ENCODE peak calls at places on chromosomes 7 and 10, in four cellular contexts. One of them, this sample, is unnamed.

GRCh38 chr7:44396498-44396897 is 71.1 kb upstream of the CAMK2B start:
- DNase-seq in HCT116: no peak
- DNase-seq in HepG2: no peak
- DNase-seq in SK-N-SH: no peak
- DNase-seq in this sample: no peak

GRCh38 chr7:66443946-66444345 is 184.7 kb upstream of the KCTD7 start:
- DNase-seq in HepG2: peak
- DNase-seq in SK-N-SH: no peak
- DNase-seq in HCT116: no peak
- DNase-seq in this sample: no peak

GRCh38 chr7:34060548-34060947 is 155.2 kb downstream of the BMPER start:
- DNase-seq in HepG2: no peak
- DNase-seq in HCT116: no peak
- DNase-seq in SK-N-SH: no peak
- DNase-seq in this sample: no peak

GRCh38 chr10:124259139-124259825 is 159.4 kb downstream of the OAT start:
- DNase-seq in HepG2: peak
- DNase-seq in SK-N-SH: peak
- DNase-seq in HCT116: peak
- DNase-seq in this sample: no peak

GRCh38 chr7:110604885-110605284 is 486.0 kb upstream of the LRRN3 start:
- DNase-seq in HepG2: no peak
- DNase-seq in SK-N-SH: peak
- DNase-seq in HCT116: no peak
- DNase-seq in this sample: no peak

GRCh38 chr10:109934958-109935793 is 11.9 kb upstream of the XPNPEP1 start:
- DNase-seq in HCT116: no peak
- DNase-seq in SK-N-SH: peak
- DNase-seq in HepG2: no peak
- DNase-seq in this sample: no peak

GRCh38 chr7:7408001-7408770 is 127.5 kb downstream of the COL28A1 start:
- DNase-seq in HepG2: no peak
- DNase-seq in SK-N-SH: no peak
- DNase-seq in HCT116: no peak
- DNase-seq in this sample: no peak

GRCh38 chr10:43230909-43231522 is 35.8 kb downstream of the RASGEF1A start:
- DNase-seq in HepG2: no peak
- DNase-seq in SK-N-SH: no peak
- DNase-seq in HCT116: no peak
- DNase-seq in this sample: no peak

GRCh38 chr10:110825510-110825909 is 46.2 kb upstream of the PDCD4 start:
- DNase-seq in HepG2: no peak
- DNase-seq in HCT116: no peak
- DNase-seq in SK-N-SH: no peak
- DNase-seq in this sample: no peak

GRCh38 chr7:29017666-29018065 is 59.5 kb upstream of the TRIL start:
- DNase-seq in SK-N-SH: no peak
- DNase-seq in HCT116: no peak
- DNase-seq in HepG2: no peak
- DNase-seq in this sample: no peak

GRCh38 chr10:79446451-79447020 is 1.1 kb upstream of the ZCCHC24 start:
- DNase-seq in HCT116: no peak
- DNase-seq in HepG2: no peak
- DNase-seq in SK-N-SH: peak
- DNase-seq in this sample: peak

GRCh38 chr7:43847496-43847895 is 21.8 kb downstream of the MRPS24 start:
- DNase-seq in HepG2: no peak
- DNase-seq in HCT116: no peak
- DNase-seq in SK-N-SH: no peak
- DNase-seq in this sample: no peak

GRCh38 chr10:103896225-103896624 is 21.8 kb downstream of the STN1 start:
- DNase-seq in HCT116: peak
- DNase-seq in SK-N-SH: no peak
- DNase-seq in HepG2: no peak
- DNase-seq in this sample: no peak

GRCh38 chr7:47301078-47301477 is 280.8 kb downstream of the TNS3 start:
- DNase-seq in HCT116: no peak
- DNase-seq in HepG2: no peak
- DNase-seq in SK-N-SH: no peak
- DNase-seq in this sample: no peak

GRCh38 chr7:11914645-11915044 is 82.6 kb upstream of the THSD7A start:
- DNase-seq in SK-N-SH: no peak
- DNase-seq in HCT116: no peak
- DNase-seq in HepG2: no peak
- DNase-seq in this sample: no peak

GRCh38 chr10:43193496-43194080 is 55.3 kb downstream of the CSGALNACT2 start:
- DNase-seq in HepG2: no peak
- DNase-seq in HCT116: no peak
- DNase-seq in SK-N-SH: peak
- DNase-seq in this sample: no peak

GRCh38 chr10:4678951-4679671 is 146.9 kb upstream of the AKR1E2 start:
- DNase-seq in SK-N-SH: no peak
- DNase-seq in HCT116: no peak
- DNase-seq in HepG2: no peak
- DNase-seq in this sample: no peak

GRCh38 chr7:69285856-69286255 is 312.4 kb upstream of the AUTS2 start:
- DNase-seq in SK-N-SH: no peak
- DNase-seq in HepG2: no peak
- DNase-seq in HCT116: no peak
- DNase-seq in this sample: no peak

GRCh38 chr10:74859546-74859945 is 33.1 kb downstream of the KAT6B start:
- DNase-seq in HepG2: no peak
- DNase-seq in SK-N-SH: no peak
- DNase-seq in HCT116: no peak
- DNase-seq in this sample: no peak

GRCh38 chr7:66146701-66147100 is 32.1 kb downstream of the CRCP start:
- DNase-seq in SK-N-SH: peak
- DNase-seq in HCT116: no peak
- DNase-seq in HepG2: no peak
- DNase-seq in this sample: no peak

GRCh38 chr7:76089865-76090495 is 42.1 kb downstream of the MDH2 start:
- DNase-seq in HepG2: no peak
- DNase-seq in HCT116: no peak
- DNase-seq in SK-N-SH: no peak
- DNase-seq in this sample: no peak

GRCh38 chr10:26550774-26551526 is 112.8 kb downstream of the APBB1IP start:
- DNase-seq in HepG2: peak
- DNase-seq in HCT116: peak
- DNase-seq in SK-N-SH: no peak
- DNase-seq in this sample: peak

GRCh38 chr7:124996778-124997177 is 67.2 kb upstream of the POT1 start:
- DNase-seq in SK-N-SH: no peak
- DNase-seq in HCT116: no peak
- DNase-seq in HepG2: peak
- DNase-seq in this sample: no peak

GRCh38 chr7:89728550-89728949 is 425.7 kb upstream of the STEAP1 start:
- DNase-seq in HepG2: no peak
- DNase-seq in HCT116: no peak
- DNase-seq in SK-N-SH: no peak
- DNase-seq in this sample: no peak

GRCh38 chr7:8295638-8296361 is 33.8 kb upstream of the ICA1 start:
- DNase-seq in HCT116: peak
- DNase-seq in HepG2: peak
- DNase-seq in SK-N-SH: peak
- DNase-seq in this sample: peak

GRCh38 chr7:39096220-39096619 is 118.5 kb downstream of the POU6F2 start:
- DNase-seq in SK-N-SH: no peak
- DNase-seq in HCT116: no peak
- DNase-seq in HepG2: no peak
- DNase-seq in this sample: no peak

GRCh38 chr7:155963356-155963755 is 151.1 kb upstream of the SHH start:
- DNase-seq in SK-N-SH: no peak
- DNase-seq in HCT116: no peak
- DNase-seq in HepG2: no peak
- DNase-seq in this sample: no peak

GRCh38 chr10:12419279-12419847 is 70.0 kb downstream of the CAMK1D start:
- DNase-seq in SK-N-SH: no peak
- DNase-seq in HepG2: no peak
- DNase-seq in HCT116: peak
- DNase-seq in this sample: no peak
- TF ChIP-seq ELF1 in SK-N-SH: peak
- TF ChIP-seq ELF1 in HepG2: no peak
- TF ChIP-seq ELF1 in HCT116: no peak
- TF ChIP-seq ELF1 in this sample: no peak

DNA sequence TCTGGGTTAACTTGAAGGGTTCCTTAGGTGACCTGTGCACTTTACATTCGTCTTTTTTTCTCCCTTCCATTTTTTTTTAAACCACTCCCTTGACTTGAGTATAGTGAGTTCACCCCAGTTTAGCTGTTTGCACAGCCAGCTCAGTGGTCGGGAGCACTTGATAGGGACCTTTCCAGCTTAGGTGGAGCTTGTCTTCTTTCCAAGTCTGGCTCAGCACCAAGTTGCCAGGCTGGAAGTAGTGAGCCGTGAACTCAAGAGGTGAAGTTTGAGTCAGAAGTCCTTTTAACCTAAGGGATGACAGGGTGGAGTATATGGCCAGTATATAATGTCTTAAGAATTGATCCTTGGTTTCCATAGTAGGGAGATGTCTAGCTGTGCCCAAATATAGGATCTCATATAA is 7.2 kb downstream of the DNAH11 start:
- DNase-seq in HCT116: no peak
- DNase-seq in HepG2: no peak
- DNase-seq in SK-N-SH: no peak
- DNase-seq in this sample: no peak
- TF ChIP-seq ELF1 in HCT116: no peak
- TF ChIP-seq ELF1 in HepG2: no peak
- TF ChIP-seq ELF1 in SK-N-SH: no peak
- TF ChIP-seq ELF1 in this sample: no peak

DNA sequence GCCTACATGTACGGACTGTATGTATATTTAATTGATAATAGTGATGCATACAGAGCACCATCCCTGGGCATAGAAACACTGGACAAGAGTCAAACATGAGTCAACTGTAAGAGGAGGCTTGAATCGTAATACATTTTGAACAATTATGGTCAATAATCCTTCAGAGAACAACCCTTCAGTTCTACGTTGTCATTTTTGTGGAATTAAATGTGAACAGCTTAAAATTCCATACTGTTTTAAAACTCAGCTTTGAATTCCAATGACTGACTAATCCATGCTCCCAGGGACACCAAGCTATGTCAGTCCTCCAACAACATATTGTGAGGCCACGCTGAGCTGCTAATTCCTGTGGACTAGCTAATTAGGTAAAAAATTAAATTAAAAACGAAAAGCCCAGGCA is 41.5 kb upstream of the KMT2E start:
- DNase-seq in HepG2: no peak
- DNase-seq in SK-N-SH: no peak
- DNase-seq in HCT116: no peak
- DNase-seq in this sample: no peak
- TF ChIP-seq ELF1 in HepG2: no peak
- TF ChIP-seq ELF1 in SK-N-SH: no peak
- TF ChIP-seq ELF1 in HCT116: no peak
- TF ChIP-seq ELF1 in this sample: no peak

GRCh38 chr7:2123916-2124315 is 108.8 kb downstream of the MAD1L1 start:
- DNase-seq in HCT116: no peak
- DNase-seq in SK-N-SH: no peak
- DNase-seq in HepG2: no peak
- DNase-seq in this sample: no peak
- TF ChIP-seq ELF1 in HCT116: no peak
- TF ChIP-seq ELF1 in SK-N-SH: no peak
- TF ChIP-seq ELF1 in HepG2: no peak
- TF ChIP-seq ELF1 in this sample: no peak

DNA sequence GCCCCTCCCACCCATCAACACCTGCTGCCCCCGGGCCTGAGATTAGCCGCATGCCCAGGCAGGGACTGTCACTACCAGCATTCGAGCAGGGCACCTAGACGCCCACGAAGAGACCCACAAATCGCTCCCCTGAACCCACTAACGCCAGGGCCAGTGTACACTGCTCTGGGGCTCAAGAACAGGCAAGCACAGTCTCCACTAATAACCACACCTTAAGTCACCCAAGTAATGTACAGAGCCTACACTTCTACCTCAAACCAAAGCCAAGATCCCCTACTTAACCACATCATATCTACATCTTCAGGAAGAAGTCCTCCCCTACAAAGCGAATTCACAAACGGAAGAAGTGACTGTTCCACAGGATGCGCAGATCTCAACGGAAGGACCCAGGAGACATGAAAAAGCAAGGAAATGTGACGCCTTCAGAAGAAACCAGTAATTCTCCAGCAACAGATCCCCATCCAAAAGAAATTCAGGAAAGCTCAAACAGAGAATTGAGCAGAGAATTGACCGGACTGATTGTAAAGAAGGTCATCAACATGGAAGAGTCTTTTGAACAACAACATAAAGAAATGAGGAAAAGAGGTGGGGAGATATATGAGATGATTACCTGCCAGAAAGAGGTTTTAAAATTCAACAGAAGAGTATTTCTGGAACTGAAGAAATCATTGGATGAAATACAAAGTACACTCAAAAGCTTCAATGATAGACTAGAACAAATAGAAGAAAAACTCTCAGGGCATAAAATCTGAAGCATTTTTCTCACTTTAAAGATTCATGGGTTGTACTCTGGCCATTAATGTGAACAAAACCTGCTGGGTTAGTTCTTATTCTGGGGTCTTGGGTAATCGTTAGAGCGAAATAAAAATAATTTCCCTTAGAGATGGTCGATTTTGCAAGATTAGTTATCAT is 20.9 kb downstream of the IFT22 start:
- DNase-seq in HepG2: no peak
- DNase-seq in HCT116: no peak
- DNase-seq in SK-N-SH: no peak
- DNase-seq in this sample: no peak
- TF ChIP-seq ELF1 in HepG2: no peak
- TF ChIP-seq ELF1 in HCT116: no peak
- TF ChIP-seq ELF1 in SK-N-SH: no peak
- TF ChIP-seq ELF1 in this sample: no peak